ENCODE peak calls at places on chromosomes 2 and 18, in ten cellular contexts. M is uterus, L is gastrocnemius medialis, Y is progenitor cell of endocrine pancreas, P is neural crest cell, K is cardiac fibroblast, S is HL-60, F is stomach, C is thoracic aorta, V is WTC11. Z is an unnamed sample.

GRCh38 chr2:30155889-30156658 is 9.3 kb downstream of the YPEL5 start:
- DNase-seq in M (no peak), L (no peak), K (no peak), V (no peak), F (no peak), Y (no peak), P (no peak), S (no peak), C (no peak), Z (no peak)

GRCh38 chr2:192190474-192190873 is 4.3 kb downstream of the TMEFF2 start:
- DNase-seq in F (no peak), Y (no peak), C (no peak), P (no peak), S (no peak), V (no peak), K (peak), M (no peak), L (no peak), Z (no peak)

GRCh38 chr2:24821433-24821891 is 28.2 kb downstream of the CENPO start:
- DNase-seq in V (no peak), Y (no peak), M (no peak), L (no peak), S (no peak), F (peak), C (no peak), P (no peak), K (no peak), Z (peak)

GRCh38 chr2:12948231-12948962 is 231.7 kb downstream of the TRIB2 start:
- DNase-seq in Y (no peak), P (no peak), K (peak), F (no peak), M (no peak), C (no peak), V (no peak), L (no peak), S (no peak), Z (no peak)

GRCh38 chr2:173239644-173240043 is 115.0 kb upstream of the CDCA7 start:
- DNase-seq in P (no peak), M (no peak), V (no peak), Y (no peak), S (no peak), K (no peak), C (no peak), L (no peak), F (no peak), Z (no peak)

GRCh38 chr2:215831296-215831913 is 181.9 kb downstream of the MREG start:
- DNase-seq in M (peak), L (no peak), S (peak), K (peak), P (no peak), V (no peak), C (no peak), F (no peak), Y (no peak), Z (no peak)

GRCh38 chr18:13260114-13260926 is 41.8 kb downstream of the LDLRAD4 start:
- DNase-seq in F (no peak), C (no peak), V (no peak), K (peak), S (no peak), M (no peak), L (peak), Y (no peak), P (no peak), Z (no peak)

GRCh38 chr18:32310119-32310518 is 120.3 kb downstream of the MEP1B start:
- DNase-seq in L (no peak), M (no peak), C (no peak), Y (no peak), V (no peak), F (no peak), K (peak), S (no peak), P (no peak), Z (no peak)

GRCh38 chr18:56560992-56561391 is 77.4 kb downstream of the TXNL1 start:
- DNase-seq in P (no peak), K (no peak), F (no peak), S (no peak), V (no peak), M (no peak), C (no peak), Y (no peak), L (no peak), Z (no peak)

GRCh38 chr2:196718796-196719564 is 79.5 kb downstream of the CCDC150 start:
- DNase-seq in S (no peak), V (peak), M (no peak), C (no peak), F (no peak), K (peak), Y (peak), P (no peak), L (no peak), Z (no peak)

GRCh38 chr2:20076757-20077156 is 25.3 kb upstream of the LAPTM4A start:
- DNase-seq in P (no peak), Y (no peak), V (no peak), S (no peak), M (no peak), K (no peak), C (no peak), F (no peak), L (no peak), Z (no peak)

DNA sequence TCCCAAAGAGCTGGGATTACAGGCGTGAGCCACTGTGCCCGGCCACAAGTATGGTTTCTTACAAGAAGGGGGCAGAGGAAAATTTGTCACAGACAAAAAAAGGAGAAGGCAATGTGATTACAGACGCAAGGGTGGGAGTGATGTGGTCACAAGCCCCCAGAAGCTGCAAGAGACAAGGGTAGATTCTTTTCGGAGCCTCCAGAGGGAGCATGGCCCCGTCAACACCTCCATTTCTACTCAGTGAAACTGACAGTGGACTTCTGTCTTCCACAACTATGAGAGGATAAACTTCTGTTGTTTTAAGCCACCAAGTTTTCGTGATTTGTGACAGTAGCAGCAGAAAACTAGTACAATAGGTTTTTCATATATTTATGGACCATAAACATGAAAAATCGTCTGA is 2.1 kb upstream of the TCF7L1 start:
- DNase-seq in P (peak), M (peak), L (no peak), V (peak), C (no peak), Y (no peak), F (no peak), S (no peak), K (peak), Z (no peak)
- TF ChIP-seq CTCF in P (peak), M (peak), L (peak), V (no peak), C (peak), Y (peak), F (no peak), S (no peak), K (peak), Z (peak)

DNA sequence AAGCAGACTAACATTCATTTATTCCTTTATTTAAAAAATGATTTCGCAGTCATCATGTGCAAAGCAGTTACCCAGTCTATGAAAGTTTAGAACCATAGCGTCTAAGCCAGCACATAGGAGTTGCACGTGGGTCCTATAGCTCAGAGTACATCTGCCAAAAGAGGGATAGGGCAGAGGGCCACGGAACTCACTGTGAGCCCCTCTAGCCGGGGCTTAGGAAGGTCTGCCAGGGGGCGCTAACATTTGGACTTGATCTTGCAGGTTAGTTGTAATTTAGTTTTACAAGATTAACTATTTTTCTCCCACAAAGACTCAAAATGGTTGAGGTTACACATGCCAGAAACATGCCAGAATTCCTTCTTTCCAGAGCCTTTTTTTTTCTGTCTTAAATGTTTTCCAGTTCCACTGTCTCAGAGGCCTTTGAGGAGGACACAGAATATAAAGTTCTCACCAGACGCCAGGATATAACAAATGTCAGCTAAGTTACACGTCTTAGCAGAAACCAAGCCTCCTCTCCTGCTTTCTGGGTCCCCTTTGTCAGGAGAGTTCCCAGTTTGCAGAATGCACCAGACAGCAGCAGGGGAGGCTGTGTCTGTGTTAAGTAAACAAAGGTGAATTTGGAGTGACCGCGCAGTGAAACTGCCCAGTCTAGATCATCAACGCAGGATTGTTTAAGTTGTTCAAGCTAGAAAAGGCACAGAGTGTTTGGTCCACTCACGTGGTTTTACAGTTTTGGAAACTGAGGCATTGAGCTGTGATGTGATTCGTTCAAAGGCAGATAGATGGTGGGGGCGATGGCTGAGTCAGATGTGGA is 292.0 kb downstream of the PRKCE start:
- DNase-seq in M (no peak), C (no peak), Y (no peak), S (no peak), F (no peak), K (no peak), P (no peak), L (no peak), V (peak), Z (no peak)
- TF ChIP-seq CTCF in M (no peak), C (no peak), Y (peak), S (no peak), F (no peak), K (no peak), P (no peak), L (no peak), V (no peak), Z (peak)

GRCh38 chr2:201419057-201419635 is 32.1 kb downstream of the TRAK2 start:
- DNase-seq in Y (no peak), C (no peak), S (no peak), P (no peak), F (no peak), K (peak), L (no peak), M (no peak), V (no peak), Z (no peak)
- TF ChIP-seq CTCF in Y (no peak), C (no peak), S (no peak), P (no peak), F (no peak), K (no peak), L (no peak), M (no peak), V (no peak), Z (no peak)

DNA sequence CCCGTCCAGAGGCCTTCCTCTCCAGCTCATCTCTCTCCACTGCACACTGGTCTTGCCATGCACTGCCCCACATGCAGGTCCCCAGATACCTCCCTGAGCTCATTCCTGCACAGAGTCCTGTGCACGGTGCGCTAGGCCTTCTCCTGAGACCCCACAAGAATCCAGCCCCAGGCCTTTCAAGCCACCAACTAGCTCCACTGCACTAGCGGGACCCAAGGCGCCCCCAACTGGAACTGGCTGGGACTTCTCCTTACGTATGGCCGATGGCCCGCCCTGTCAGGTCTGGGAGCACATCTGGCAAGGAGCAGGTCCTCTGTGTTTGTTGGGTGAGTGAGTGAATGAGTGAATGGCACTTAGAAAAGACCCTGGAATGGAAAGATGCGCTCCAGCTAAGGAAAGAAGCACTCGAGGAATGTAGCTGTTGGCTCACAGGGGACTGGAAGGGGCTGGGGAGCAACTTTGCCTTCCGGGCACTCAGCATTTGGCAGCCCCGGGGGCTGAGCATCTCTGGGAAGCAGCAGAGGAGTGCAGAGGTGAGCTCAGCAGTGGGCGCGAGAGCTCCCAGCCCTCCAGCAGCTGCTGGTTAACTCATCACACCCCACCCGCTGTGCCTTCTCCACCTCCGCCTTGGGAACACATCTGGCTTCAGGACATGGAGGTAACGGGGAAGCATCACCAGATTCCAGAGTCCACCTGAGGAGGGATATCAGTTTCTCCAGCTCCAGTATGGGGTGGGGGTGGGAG is 223.1 kb downstream of the GLI2 start:
- DNase-seq in F (no peak), S (no peak), M (no peak), K (peak), V (peak), P (peak), Y (no peak), L (no peak), C (no peak), Z (no peak)
- TF ChIP-seq CTCF in F (no peak), S (no peak), M (no peak), K (peak), V (peak), P (peak), Y (peak), L (no peak), C (peak), Z (peak)

DNA sequence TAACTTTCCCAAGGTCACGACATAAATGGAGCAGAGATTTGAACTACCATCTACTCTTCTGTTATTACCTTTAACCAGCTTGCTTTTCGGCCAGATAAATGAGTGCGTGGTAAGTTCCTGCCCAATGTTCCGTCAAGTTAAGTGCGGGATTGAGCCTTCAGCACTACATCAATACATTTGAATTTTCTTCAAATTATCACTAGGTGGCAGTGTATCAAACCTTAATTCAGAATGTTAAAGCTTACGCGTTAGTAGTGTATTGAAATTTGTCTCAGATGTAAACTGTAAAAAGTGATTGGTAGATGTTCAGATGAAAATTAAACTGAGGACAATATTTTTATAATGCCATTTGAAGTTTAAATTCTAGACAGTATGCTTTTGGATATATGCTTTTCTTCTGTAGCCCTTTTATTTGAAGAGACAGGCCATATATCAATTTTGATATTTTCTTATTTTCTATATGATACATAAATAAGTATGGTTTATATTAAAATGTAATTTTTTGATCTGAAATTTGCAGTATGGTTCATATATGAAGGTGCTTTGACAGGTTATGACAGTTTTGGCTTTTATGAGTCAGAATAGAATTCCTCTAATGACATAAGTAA is 681.3 kb downstream of the ADCYAP1 start:
- DNase-seq in Y (no peak), S (peak), V (no peak), P (peak), F (no peak), M (no peak), K (peak), C (no peak), L (no peak), Z (no peak)
- TF ChIP-seq CTCF in Y (peak), S (peak), V (no peak), P (peak), F (no peak), M (no peak), K (peak), C (peak), L (no peak), Z (peak)

GRCh38 chr18:28439870-28440269 is 262.9 kb upstream of the CDH2 start:
- DNase-seq in V (no peak), C (no peak), M (no peak), S (no peak), L (no peak), K (no peak), Y (no peak), F (no peak), P (no peak), Z (no peak)
- TF ChIP-seq CTCF in V (no peak), C (no peak), M (no peak), S (no peak), L (no peak), K (no peak), Y (no peak), F (no peak), P (no peak), Z (peak)

DNA sequence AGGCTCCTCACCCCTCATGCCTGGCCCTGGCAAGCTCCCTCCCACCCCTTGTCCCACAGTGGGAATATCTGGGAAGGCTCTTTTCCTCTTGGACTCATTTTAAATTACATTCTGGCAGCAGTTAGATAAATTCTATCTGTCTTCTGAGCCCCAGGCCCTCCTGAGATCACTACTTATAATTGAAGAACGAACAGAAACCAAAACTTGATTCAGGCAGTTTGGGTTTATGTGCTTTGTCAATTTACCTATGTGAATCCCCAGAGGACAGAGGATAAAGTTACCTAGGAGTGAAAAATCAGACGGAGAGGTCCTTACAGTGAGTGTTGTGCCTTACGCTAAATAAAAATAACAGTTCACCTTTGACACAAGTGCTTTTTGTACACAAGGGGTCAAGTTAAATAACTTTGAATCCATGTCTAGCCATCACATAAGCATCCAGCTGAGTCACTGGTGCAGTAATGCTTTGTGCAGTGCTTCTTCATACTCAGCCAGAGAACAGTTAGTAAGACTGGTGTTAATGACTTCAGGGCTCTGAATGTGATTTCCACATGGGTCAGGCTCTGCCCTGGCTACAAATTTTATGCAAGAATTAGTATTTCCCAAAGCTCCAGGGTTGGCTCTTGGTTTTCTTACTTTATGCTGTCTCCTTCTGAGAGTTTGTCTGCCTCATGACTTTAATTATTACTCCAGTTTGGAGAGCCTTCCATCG is 329.3 kb downstream of the INSIG2 start:
- DNase-seq in Y (no peak), S (no peak), F (no peak), M (no peak), L (no peak), C (no peak), K (peak), P (no peak), V (no peak), Z (no peak)
- TF ChIP-seq CTCF in Y (no peak), S (no peak), F (no peak), M (no peak), L (no peak), C (no peak), K (no peak), P (no peak), V (no peak), Z (no peak)

DNA sequence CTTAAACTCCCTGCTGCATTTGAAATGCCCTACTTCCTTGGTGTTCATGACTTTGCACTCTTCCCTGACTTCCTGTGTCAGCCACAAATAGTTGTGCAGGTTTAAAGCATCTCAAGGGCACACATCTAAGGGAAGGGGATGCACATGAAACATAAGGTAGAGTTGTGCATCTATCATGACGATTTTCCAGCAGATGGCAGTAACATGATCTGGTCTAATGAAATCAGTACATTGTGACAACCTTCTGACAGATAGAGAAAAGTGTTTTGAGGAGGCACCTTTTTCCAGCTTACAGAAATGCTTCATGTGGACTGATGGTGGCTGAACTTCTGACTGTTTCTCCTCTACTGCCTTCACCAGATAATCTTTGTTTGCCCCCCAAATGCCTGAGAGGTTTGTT is 238.9 kb downstream of the XIRP2 start:
- DNase-seq in L (no peak), F (no peak), K (peak), M (no peak), Y (no peak), P (no peak), C (no peak), S (no peak), V (no peak), Z (no peak)
- TF ChIP-seq CTCF in L (no peak), F (no peak), K (peak), M (no peak), Y (no peak), P (peak), C (peak), S (no peak), V (no peak), Z (peak)

GRCh38 chr2:219433666-219434467 is 776 bp upstream of the SPEG start:
- DNase-seq in L (peak), K (peak), P (no peak), F (no peak), C (no peak), M (no peak), V (peak), S (no peak), Y (no peak), Z (no peak)
- TF ChIP-seq CTCF in L (peak), K (peak), P (peak), F (peak), C (peak), M (peak), V (peak), S (no peak), Y (peak), Z (peak)

GRCh38 chr2:189116984-189117383 is 62.6 kb downstream of the COL5A2 start:
- DNase-seq in S (no peak), C (no peak), F (no peak), V (no peak), K (peak), Y (no peak), P (no peak), L (no peak), M (no peak), Z (no peak)

GRCh38 chr2:189118386-189118785 is 61.2 kb downstream of the COL5A2 start:
- DNase-seq in C (no peak), L (no peak), M (no peak), P (no peak), V (no peak), F (no peak), S (no peak), K (no peak), Y (no peak), Z (no peak)

GRCh38 chr2:189116059-189116458 is 63.5 kb downstream of the COL5A2 start:
- DNase-seq in K (no peak), M (no peak), P (no peak), C (no peak), F (no peak), V (no peak), L (no peak), S (no peak), Y (no peak), Z (no peak)

GRCh38 chr2:189113963-189114362 is 65.6 kb downstream of the COL5A2 start:
- DNase-seq in M (no peak), C (no peak), Y (no peak), L (no peak), V (no peak), S (no peak), P (no peak), F (no peak), K (no peak), Z (no peak)

DNA sequence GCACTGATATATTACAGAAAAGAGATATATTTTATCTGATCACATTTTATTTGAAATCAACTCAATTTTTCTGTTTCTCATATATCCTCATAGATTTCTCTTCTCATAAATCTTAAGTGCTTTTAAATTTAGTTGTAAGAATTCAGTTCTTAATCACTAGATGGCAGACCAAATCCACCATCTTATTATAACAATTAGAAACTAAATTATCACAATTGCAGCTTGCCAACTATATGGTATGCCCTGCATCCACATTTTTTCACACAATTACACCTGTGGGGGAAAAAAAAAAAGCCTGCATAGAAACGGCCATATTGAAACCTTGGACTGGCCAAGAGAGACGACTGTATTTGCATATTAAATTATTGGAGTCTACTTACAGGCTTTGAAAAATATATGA is 64.4 kb downstream of the COL5A2 start:
- DNase-seq in L (no peak), S (no peak), M (no peak), V (no peak), Y (no peak), K (peak), P (no peak), C (no peak), F (no peak), Z (no peak)
- TF ChIP-seq CTCF in L (no peak), S (no peak), M (peak), V (no peak), Y (no peak), K (no peak), P (peak), C (no peak), F (no peak), Z (peak)

Z was measured in D721Med.